ENCODE peak calls at places on chromosome 14, in ten cellular contexts. B is Calu3, I is endothelial cell, E is mucosa of descending colon, K is right lobe of liver, J is astrocyte of the cerebellum, X is PC-9, S is body of pancreas, D is heart right ventricle, A is glutamatergic neuron. Q is an unnamed sample.
A peak's percentile ranks its signal among the peaks of the same experiment; 100 is the strongest.

GRCh38 chr14:31414190-31414833 is 6.0 kb downstream of the HEATR5A start:
- DNase-seq in B (no peak), I (no peak), E (no peak), K (no peak), J (no peak), X (peak; percentile 41), S (no peak), D (no peak), A (no peak), Q (no peak)

GRCh38 chr14:96146131-96146771 is 58.4 kb upstream of the BDKRB2 start:
- DNase-seq in B (no peak), I (no peak), E (no peak), K (no peak), J (peak; percentile 66), X (no peak), S (peak; percentile 23), D (no peak), A (no peak), Q (peak; percentile 73)

GRCh38 chr14:84643438-84643837 is 886.5 kb upstream of the FLRT2 start:
- DNase-seq in B (no peak), I (no peak), E (no peak), K (no peak), J (no peak), X (no peak), S (no peak), D (no peak), A (no peak), Q (no peak)

GRCh38 chr14:50335389-50335788 is 23.3 kb downstream of the DMAC2L start:
- DNase-seq in B (no peak), I (peak; percentile 20), E (peak; percentile 67), K (no peak), J (peak; percentile 74), X (no peak), S (peak; percentile 76), D (peak; percentile 21), A (peak; percentile 47), Q (no peak)

GRCh38 chr14:72812292-72812851 is 81.5 kb downstream of the DPF3 start:
- DNase-seq in B (no peak), I (no peak), E (no peak), K (peak; percentile 92), J (no peak), X (no peak), S (no peak), D (peak; percentile 72), A (no peak), Q (no peak)

GRCh38 chr14:85531141-85531593 is 1.2 kb downstream of the FLRT2 start:
- DNase-seq in B (no peak), I (peak; percentile 47), E (peak; percentile 6), K (peak; percentile 43), J (no peak), X (no peak), S (peak; percentile 72), D (peak; percentile 31), A (peak; percentile 79), Q (peak; percentile 75)

GRCh38 chr14:53389207-53389606 is 236.1 kb upstream of the DDHD1 start:
- DNase-seq in B (no peak), I (no peak), E (no peak), K (no peak), J (no peak), X (no peak), S (no peak), D (no peak), A (no peak), Q (no peak)

GRCh38 chr14:39431416-39432178 is 636 bp downstream of the FBXO33 start:
- DNase-seq in B (peak; percentile 56), I (peak; percentile 58), E (peak; percentile 60), K (peak; percentile 60), J (no peak), X (peak; percentile 38), S (peak; percentile 60), D (peak; percentile 42), A (peak; percentile 70), Q (no peak)

GRCh38 chr14:39107624-39108023 is 4.6 kb upstream of the SEC23A start:
- DNase-seq in B (no peak), I (no peak), E (no peak), K (no peak), J (no peak), X (no peak), S (no peak), D (no peak), A (no peak), Q (no peak)

GRCh38 chr14:69693823-69694729 is 72.9 kb upstream of the SRSF5 start:
- DNase-seq in B (peak; percentile 16), I (no peak), E (peak; percentile 87), K (no peak), J (no peak), X (no peak), S (peak; percentile 78), D (no peak), A (no peak), Q (peak; percentile 18)

GRCh38 chr14:29749327-29749726 is 178.3 kb downstream of the PRKD1 start:
- DNase-seq in B (peak; percentile 34), I (no peak), E (no peak), K (no peak), J (peak; percentile 43), X (no peak), S (no peak), D (no peak), A (no peak), Q (no peak)

DNA sequence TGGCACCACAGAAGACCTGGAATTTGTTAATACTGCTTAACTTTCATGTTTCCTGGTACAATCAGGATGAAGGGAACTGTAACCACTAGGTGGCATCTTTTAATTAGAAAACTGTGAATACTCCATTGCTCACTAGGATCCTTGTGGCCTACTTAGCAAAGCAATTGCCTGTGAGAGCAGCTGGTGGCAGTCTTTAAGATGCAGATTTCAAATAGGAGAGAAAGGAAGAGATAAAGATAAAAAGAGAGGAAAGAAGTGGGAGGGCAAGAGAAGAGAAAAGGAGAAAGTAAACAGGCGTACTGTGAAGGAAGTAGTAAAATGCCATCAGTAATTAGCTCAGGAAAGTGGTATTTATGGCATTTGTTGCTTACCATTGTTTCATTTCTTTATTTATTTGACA is 114.5 kb downstream of the RAD51B start:
- DNase-seq in B (peak; percentile 27), I (peak; percentile 28), E (peak; percentile 54), K (no peak), J (peak; percentile 77), X (peak; percentile 64), S (peak; percentile 20), D (no peak), A (no peak), Q (peak; percentile 66)
- TF ChIP-seq CTCF in B (peak; percentile 67), I (peak; percentile 54), E (peak; percentile 26), K (peak; percentile 76), J (peak; percentile 71), X (peak; percentile 79), S (peak; percentile 93), D (peak; percentile 78), A (peak; percentile 60), Q (peak; percentile 62)

GRCh38 chr14:74610199-74610865 is 1.7 kb downstream of the LTBP2 start:
- DNase-seq in B (no peak), I (no peak), E (no peak), K (no peak), J (no peak), X (no peak), S (no peak), D (no peak), A (no peak), Q (no peak)

GRCh38 chr14:74613211-74613914 is 1.3 kb upstream of the LTBP2 start:
- DNase-seq in B (no peak), I (no peak), E (no peak), K (no peak), J (no peak), X (no peak), S (no peak), D (no peak), A (no peak), Q (no peak)

GRCh38 chr14:74610866-74611671 is 968 bp downstream of the LTBP2 start:
- DNase-seq in B (no peak), I (no peak), E (no peak), K (no peak), J (no peak), X (no peak), S (no peak), D (no peak), A (no peak), Q (no peak)

GRCh38 chr14:74611672-74612345 is at the start of gene LTBP2:
- DNase-seq in B (peak; percentile 14), I (peak; percentile 26), E (no peak), K (no peak), J (no peak), X (no peak), S (no peak), D (no peak), A (peak; percentile 56), Q (no peak)

GRCh38 chr14:74612346-74613021 is 447 bp upstream of the LTBP2 start:
- DNase-seq in B (peak; percentile 93), I (peak; percentile 95), E (peak; percentile 84), K (peak; percentile 79), J (no peak), X (peak; percentile 57), S (peak; percentile 83), D (peak; percentile 83), A (peak; percentile 91), Q (peak; percentile 56)
- TF ChIP-seq CTCF in B (peak; percentile 65), I (peak; percentile 68), E (peak; percentile 83), K (peak; percentile 56), J (peak; percentile 62), X (peak; percentile 72), S (peak; percentile 98), D (peak; percentile 73), A (peak; percentile 50), Q (peak; percentile 48)

DNA sequence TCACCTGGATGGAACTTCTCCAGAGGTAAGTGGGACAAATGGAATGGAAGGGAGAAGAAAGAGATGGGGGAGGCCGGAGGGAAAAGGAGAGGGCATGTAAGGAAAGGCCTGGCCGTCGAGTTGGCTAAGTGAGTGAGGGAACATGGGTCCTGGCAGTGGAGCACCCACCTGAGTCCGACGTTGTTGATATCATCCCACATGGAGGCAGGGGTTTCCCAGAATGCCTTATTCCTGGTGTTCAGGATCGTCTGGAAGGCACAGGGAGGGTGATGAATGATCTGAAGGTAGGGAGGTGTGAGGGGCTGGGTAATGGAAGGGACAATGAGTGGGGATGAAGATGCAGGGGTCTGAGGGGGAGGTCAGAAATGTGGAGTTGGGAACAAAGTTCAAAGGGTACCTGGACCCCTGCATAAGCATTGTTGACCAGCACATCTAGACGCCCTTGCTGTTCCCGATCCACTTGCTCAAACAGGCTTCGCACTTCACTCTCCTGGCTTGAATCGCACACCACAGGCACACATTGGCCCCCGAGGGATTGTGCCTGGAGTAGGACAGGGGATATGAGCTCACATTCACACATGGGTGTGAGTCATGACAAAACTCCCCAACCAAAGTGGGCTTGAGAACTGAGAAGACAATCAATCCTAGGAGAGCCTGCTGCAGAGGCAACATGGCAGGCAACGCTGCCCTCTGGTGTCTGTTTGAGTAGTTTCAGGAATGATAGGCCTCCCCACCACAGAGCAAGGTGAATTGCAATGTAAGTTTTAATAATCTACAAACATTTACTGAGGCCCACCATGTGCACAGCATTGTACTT is 3.0 kb downstream of the DHRS1 start:
- DNase-seq in B (peak; percentile 70), I (peak; percentile 64), E (peak; percentile 74), K (no peak), J (peak; percentile 84), X (peak; percentile 58), S (peak; percentile 69), D (peak; percentile 41), A (peak; percentile 67), Q (peak; percentile 68)
- TF ChIP-seq CTCF in B (peak; percentile 52), I (no peak), E (peak; percentile 58), K (peak; percentile 70), J (peak; percentile 88), X (peak; percentile 73), S (peak; percentile 77), D (peak; percentile 75), A (peak; percentile 52), Q (peak; percentile 79)

DNA sequence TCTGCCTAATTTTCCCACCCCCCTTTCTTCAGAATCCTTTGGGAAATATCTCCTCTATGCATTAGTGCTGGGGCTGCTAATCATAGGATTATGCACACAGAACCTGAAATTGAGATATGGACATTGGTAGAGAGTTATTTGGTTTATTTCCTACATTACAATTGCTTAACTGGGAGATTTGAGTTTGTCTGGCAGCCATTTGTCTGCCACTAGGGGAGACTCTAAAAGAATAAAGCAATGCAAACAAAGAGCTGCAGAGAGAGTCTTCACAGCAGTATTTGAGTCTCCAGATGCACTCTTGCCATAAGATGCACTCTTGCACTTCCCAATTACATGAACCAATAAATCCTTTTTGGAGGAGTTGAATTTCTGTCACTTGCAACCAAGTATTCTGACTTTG is 12.0 kb upstream of the PCNX4 start:
- DNase-seq in B (no peak), I (no peak), E (no peak), K (no peak), J (no peak), X (no peak), S (no peak), D (no peak), A (no peak), Q (no peak)
- TF ChIP-seq CTCF in B (no peak), I (no peak), E (no peak), K (no peak), J (peak; percentile 32), X (no peak), S (no peak), D (no peak), A (no peak), Q (no peak)

Q was measured in AG09319.